ENCODE peak calls at places on chromosomes 16 and 17, in nine cellular contexts. J is RWPE1, D is AG04449, M is brain microvascular endothelial cell, N is mucosa of descending colon, A is cardiac muscle cell, V is endothelial cell, U is progenitor cell of endocrine pancreas, W is NB4. F is an unnamed sample.

GRCh38 chr16:82651921-82652601 is 25.3 kb downstream of the CDH13 start:
- DNase-seq in J (no peak), N (no peak), D (no peak), V (no peak), W (peak), A (no peak), M (no peak), U (no peak), F (no peak)

GRCh38 chr17:58047751-58048150 is 35.5 kb upstream of the DYNLL2 start:
- DNase-seq in M (no peak), N (no peak), U (no peak), A (no peak), J (no peak), W (no peak), D (no peak), V (no peak), F (no peak)

GRCh38 chr16:55949518-55949917 is 74.3 kb upstream of the CES5A start:
- DNase-seq in N (no peak), A (no peak), J (peak), W (no peak), U (no peak), M (peak), V (no peak), D (no peak), F (no peak)

GRCh38 chr17:34163681-34164080 is 91.4 kb upstream of the CCL2 start:
- DNase-seq in D (no peak), U (no peak), V (peak), N (no peak), W (peak), A (peak), M (no peak), J (no peak), F (no peak)

GRCh38 chr16:10138881-10139280 is 43.3 kb downstream of the GRIN2A start:
- DNase-seq in A (no peak), U (no peak), D (no peak), M (no peak), N (no peak), V (no peak), J (no peak), W (no peak), F (no peak)

GRCh38 chr17:21214777-21215541 is 998 bp upstream of the TMEM11 start:
- DNase-seq in V (peak), A (peak), M (peak), U (no peak), D (no peak), J (peak), W (peak), N (peak), F (no peak)

GRCh38 chr17:45440161-45440859 is 7.6 kb upstream of the ARHGAP27 start:
- DNase-seq in V (no peak), W (no peak), D (no peak), U (no peak), A (peak), J (peak), M (no peak), N (peak), F (no peak)

GRCh38 chr17:55463600-55463999 is 42.0 kb upstream of the MMD start:
- DNase-seq in J (no peak), V (no peak), U (no peak), N (no peak), D (no peak), W (no peak), A (no peak), M (no peak), F (no peak)

GRCh38 chr17:39595928-39596327 is 11.8 kb downstream of the NEUROD2 start:
- DNase-seq in D (no peak), U (no peak), N (no peak), J (no peak), M (no peak), A (no peak), V (no peak), W (no peak), F (no peak)

GRCh38 chr16:89300311-89300975 is 82.9 kb downstream of the ZNF778 start:
- DNase-seq in U (no peak), N (no peak), V (no peak), W (no peak), A (peak), M (no peak), D (no peak), J (no peak), F (no peak)

GRCh38 chr17:50102164-50102991 is 7.2 kb downstream of the PDK2 start:
- DNase-seq in W (no peak), U (no peak), V (no peak), A (no peak), J (no peak), M (no peak), N (peak), D (no peak), F (no peak)

GRCh38 chr16:6884002-6884401 is 448.6 kb upstream of the RBFOX1 start:
- DNase-seq in M (no peak), D (no peak), V (no peak), J (no peak), N (no peak), U (no peak), A (no peak), W (no peak), F (no peak)

GRCh38 chr16:2056681-2057407 is 9.1 kb downstream of the TSC2 start:
- DNase-seq in M (no peak), N (no peak), V (no peak), W (peak), D (no peak), U (no peak), J (no peak), A (no peak), F (no peak)
- TF ChIP-seq CTCF in M (peak), N (no peak), V (no peak), W (peak), D (no peak), U (peak), J (no peak), A (peak), F (no peak)

DNA sequence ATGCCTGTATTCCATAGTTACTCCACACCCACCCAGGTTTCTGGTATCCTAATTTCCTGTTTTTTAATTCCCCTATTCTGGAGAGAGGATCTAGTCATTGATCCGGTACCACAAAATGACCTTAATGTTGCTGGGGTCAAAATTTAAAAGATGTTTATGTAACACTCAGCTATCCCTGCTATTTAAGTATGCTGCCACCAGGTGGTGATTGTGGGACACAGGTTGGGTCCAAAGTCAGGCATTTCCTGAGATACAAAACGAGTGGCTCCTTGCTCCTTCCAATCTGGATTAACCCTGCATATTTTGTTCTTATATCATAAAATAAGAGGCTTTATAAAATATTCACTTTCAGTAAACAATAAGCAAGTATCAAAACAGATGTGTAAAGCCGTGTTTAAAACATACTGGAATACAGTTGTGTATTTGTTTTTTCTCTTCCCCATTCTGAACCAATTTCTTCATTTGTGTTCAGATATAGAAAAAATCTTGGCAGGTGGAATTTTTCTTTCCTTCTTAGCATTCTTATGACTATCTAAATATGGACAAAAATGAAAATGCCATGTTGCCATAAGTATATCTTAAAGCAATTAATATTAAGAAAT is 16.3 kb downstream of the HS3ST4 start:
- DNase-seq in V (peak), W (peak), N (no peak), U (no peak), J (no peak), M (no peak), A (peak), D (no peak), F (no peak)
- TF ChIP-seq CTCF in V (peak), W (peak), N (no peak), U (peak), J (peak), M (peak), A (no peak), D (no peak), F (peak)

DNA sequence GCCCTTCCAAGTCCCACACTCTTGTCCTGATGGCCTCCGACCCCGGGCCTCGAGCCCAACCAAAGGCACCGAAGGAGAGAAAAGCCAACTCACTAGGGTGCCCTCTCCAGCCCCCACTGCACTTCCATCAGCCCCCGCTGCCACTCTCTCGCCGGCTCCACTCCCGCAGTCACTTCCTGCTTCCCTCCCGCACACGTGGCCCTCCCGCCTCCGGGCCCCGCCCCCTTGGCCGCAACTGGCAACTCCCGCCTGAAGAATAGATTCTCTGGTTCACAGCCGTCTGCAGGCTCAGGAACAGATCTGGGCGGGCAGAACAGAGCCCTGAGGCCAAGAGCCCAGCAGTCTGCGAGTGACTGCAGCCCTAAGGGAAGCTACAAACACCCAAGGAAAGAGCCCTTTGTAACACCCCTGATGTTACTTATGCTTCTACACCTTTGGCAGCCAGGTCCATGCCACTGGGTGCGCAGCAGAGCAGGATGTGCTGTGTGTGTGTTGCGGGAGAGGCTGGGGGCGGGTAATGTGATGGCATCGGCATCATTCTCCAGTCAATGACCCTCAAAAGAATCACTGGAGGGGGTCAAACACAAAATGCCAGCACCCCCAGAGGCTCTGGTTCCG is at the start of gene SLC39A11:
- DNase-seq in V (peak), D (peak), N (peak), W (peak), J (peak), M (peak), U (peak), A (peak), F (peak)
- TF ChIP-seq CTCF in V (no peak), D (no peak), N (no peak), W (no peak), J (no peak), M (no peak), U (no peak), A (no peak), F (no peak)

DNA sequence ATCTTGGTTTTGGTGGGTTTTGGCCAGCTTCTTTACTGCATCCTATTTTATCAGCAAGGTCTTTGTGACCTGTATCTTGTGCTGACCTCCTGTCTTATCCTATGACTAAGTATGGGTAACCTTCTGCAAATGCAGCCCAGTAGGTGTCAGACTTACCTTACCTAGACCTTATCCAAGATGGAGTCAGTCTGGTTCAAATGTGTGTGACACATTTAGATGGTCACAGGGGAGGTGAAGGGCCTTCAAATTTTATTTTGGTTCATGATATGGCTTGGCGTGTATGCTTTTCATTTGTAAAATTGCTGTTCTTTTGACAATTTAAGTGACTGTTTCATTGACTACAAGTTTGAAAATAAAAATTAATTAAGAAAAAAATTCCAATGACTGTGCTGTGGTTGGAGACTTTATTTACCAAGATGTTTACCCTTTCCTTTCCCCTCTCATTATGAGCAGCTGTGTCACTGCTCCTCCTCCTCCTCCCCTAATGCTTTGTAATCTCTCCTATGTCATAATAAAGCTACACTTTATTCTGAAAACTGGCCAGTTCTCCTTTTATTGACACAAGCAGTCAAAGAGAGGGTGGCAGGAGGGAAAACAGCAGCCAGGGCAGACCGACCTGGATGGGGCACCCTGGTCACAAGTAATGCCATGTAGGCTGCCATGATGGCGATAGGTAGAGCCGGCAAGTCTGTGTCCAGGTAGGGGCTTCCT is 49.4 kb downstream of the TNFRSF13B start:
- DNase-seq in A (no peak), J (no peak), U (no peak), N (no peak), D (no peak), M (no peak), W (peak), V (no peak), F (peak)
- TF ChIP-seq CTCF in A (no peak), J (no peak), U (no peak), N (no peak), D (no peak), M (peak), W (no peak), V (no peak), F (peak)

GRCh38 chr17:28711723-28712036 is at the start of gene PROCA1:
- DNase-seq in U (no peak), W (no peak), N (no peak), V (no peak), D (no peak), A (no peak), M (no peak), J (no peak), F (no peak)

GRCh38 chr17:28712705-28713415 is 1.2 kb upstream of the PROCA1 start:
- DNase-seq in D (no peak), W (no peak), J (no peak), M (no peak), N (peak), V (no peak), A (no peak), U (no peak), F (no peak)

GRCh38 chr17:28712037-28712704 is 483 bp upstream of the PROCA1 start:
- DNase-seq in M (no peak), W (peak), A (peak), D (no peak), U (no peak), N (peak), J (no peak), V (peak), F (no peak)

GRCh38 chr17:28715217-28715616 is 2.5 kb downstream of the RAB34 start:
- DNase-seq in M (no peak), W (no peak), V (no peak), U (no peak), A (no peak), J (no peak), D (no peak), N (no peak), F (no peak)

DNA sequence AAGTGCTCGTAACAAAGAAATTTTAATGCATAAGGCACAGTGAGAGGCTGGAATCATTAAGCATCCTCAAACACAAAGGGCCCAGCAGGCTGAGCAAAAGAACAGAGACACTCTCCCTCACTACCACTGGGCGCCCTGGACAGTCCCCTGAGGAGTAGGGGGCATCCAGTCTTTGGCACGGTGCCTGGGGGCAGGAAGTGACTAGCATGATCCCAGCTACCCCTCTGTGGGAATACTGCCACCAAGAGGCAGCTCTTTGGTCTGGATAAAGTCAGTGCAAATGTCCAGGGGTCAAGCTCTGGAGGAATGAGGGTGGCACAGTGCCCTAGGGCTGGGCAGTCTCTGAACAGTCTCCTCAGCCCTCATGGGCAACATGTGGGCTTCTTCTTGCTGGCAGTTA is 2.6 kb upstream of the PROCA1 start:
- DNase-seq in D (no peak), V (no peak), U (no peak), A (no peak), M (no peak), N (no peak), J (no peak), W (peak), F (no peak)
- TF ChIP-seq CTCF in D (no peak), V (no peak), U (no peak), A (no peak), M (peak), N (no peak), J (no peak), W (peak), F (no peak)

DNA sequence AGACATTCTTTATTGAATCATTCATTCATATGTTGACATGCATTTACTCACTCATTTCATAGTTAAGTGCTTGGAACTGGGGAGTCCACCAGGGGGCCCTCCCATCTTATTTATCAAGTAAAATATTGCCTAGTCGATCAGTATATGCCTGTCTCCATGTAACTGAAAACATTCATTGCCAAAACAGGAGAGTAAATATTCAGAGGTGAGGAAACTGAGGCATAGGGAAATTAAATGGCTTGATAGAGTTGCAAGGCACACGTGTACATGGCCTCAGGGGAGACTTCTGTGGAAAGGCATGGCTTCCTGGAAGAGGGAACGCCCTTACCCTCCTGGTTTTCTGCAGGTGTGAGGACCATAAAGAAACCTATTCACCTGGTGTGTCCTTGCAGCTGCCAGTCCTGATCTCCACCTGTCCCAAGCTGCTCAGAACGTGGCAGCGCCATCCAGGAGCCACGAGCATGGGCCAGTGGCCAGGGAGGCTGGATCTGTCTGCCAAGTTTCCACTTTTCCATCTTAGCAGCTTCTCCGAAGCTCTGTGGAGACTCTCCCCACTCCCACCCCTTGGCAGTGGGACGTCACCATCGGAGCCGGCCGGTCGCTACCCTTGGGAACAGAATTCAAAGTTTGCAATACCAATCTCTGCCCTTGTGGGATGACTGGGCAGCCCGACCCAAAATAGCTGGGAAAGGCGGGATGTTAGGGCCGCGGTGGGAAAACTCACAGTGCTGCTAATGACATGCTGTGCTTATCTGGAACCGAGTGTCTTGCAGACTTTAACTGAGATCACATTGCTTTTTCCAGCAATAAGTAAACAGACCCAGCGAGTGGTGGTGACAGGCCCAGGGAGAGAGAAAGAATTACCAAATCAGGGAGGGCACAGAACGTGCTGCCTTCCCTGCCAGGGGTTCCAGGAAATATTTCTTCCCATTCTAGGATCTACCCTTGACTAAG is 4.1 kb upstream of the C1QTNF1 start:
- DNase-seq in N (peak), A (peak), M (peak), D (no peak), U (no peak), J (peak), V (peak), W (peak), F (peak)
- TF ChIP-seq CTCF in N (peak), A (peak), M (peak), D (peak), U (peak), J (peak), V (peak), W (peak), F (peak)